ENCODE peak calls at places on chromosome 5, in four cellular contexts. C is stimulated activated CD4-positive, alpha-beta T cell treated with anti-CD3 and anti-CD28 coated beads, Interleukin-15, amount 100 ng/mL, for 1 hour; J is body of pancreas; X is adrenal gland. K is an unnamed sample.

GRCh38 chr5:8363133-8363532 is 494.2 kb downstream of the MTRR start:
- DNase-seq in C (no peak), J (no peak), X (no peak), K (no peak)

GRCh38 chr5:153756540-153756939 is 266.1 kb downstream of the GRIA1 start:
- DNase-seq in J (no peak), X (no peak), C (no peak), K (no peak)

GRCh38 chr5:118921946-118922345 is 66.4 kb downstream of the DTWD2 start:
- DNase-seq in X (no peak), C (no peak), J (no peak), K (no peak)

GRCh38 chr5:157476699-157477408 is 16.8 kb downstream of the NIPAL4 start:
- DNase-seq in X (peak), J (peak), C (no peak), K (no peak)

GRCh38 chr5:41057231-41057630 is 13.9 kb downstream of the MROH2B start:
- DNase-seq in X (no peak), C (no peak), J (no peak), K (no peak)

GRCh38 chr5:39186289-39186688 is 33.1 kb downstream of the FYB1 start:
- DNase-seq in C (no peak), J (no peak), X (no peak), K (no peak)

GRCh38 chr5:134543820-134544692 is 18.6 kb downstream of the JADE2 start:
- DNase-seq in J (no peak), C (no peak), X (no peak), K (no peak)

GRCh38 chr5:72251386-72251785 is 68.7 kb downstream of the MRPS27 start:
- DNase-seq in X (no peak), J (no peak), C (no peak), K (no peak)

GRCh38 chr5:1030801-1031271 is 22.2 kb downstream of the NKD2 start:
- DNase-seq in X (peak), J (peak), C (no peak), K (no peak)

GRCh38 chr5:77180167-77181081 is 30.1 kb upstream of the PDE8B start:
- DNase-seq in X (peak), J (peak), C (no peak), K (no peak)

GRCh38 chr5:112795944-112796678 is 58.4 kb downstream of the APC start:
- DNase-seq in J (no peak), C (no peak), X (no peak), K (no peak)

GRCh38 chr5:143217065-143217803 is 186.3 kb downstream of the NR3C1 start:
- DNase-seq in J (no peak), C (no peak), X (no peak), K (no peak)

GRCh38 chr5:29001666-29002065 is 1963.3 kb upstream of the CDH9 start:
- DNase-seq in J (no peak), C (no peak), X (no peak), K (no peak)

GRCh38 chr5:14165375-14166091 is 22.4 kb downstream of the TRIO start:
- DNase-seq in C (no peak), X (no peak), J (no peak), K (peak)

GRCh38 chr5:171201285-171201684 is 107.8 kb upstream of the TLX3 start:
- DNase-seq in J (no peak), X (no peak), C (no peak), K (no peak)

GRCh38 chr5:116084231-116084630 is 594 bp upstream of the COMMD10 start:
- DNase-seq in C (no peak), J (peak), X (peak), K (no peak)

GRCh38 chr5:61275841-61276240 is 56.2 kb upstream of the ZSWIM6 start:
- DNase-seq in J (no peak), C (no peak), X (peak), K (no peak)

GRCh38 chr5:139147743-139148079 is 50.5 kb downstream of the SIL1 start:
- DNase-seq in C (no peak), J (peak), X (peak), K (no peak)

GRCh38 chr5:135631356-135631755 is 52.6 kb upstream of the CXCL14 start:
- DNase-seq in J (no peak), C (no peak), X (no peak), K (no peak)

GRCh38 chr5:132267166-132267739 is 9.8 kb downstream of the PDLIM4 start:
- DNase-seq in J (no peak), C (no peak), X (no peak), K (no peak)

GRCh38 chr5:115948013-115948605 is 14.2 kb upstream of the LVRN start:
- DNase-seq in J (no peak), X (no peak), C (no peak), K (no peak)

GRCh38 chr5:164504141-164504772 is 998.8 kb downstream of the MAT2B start:
- DNase-seq in J (peak), C (no peak), X (peak), K (no peak)

GRCh38 chr5:32390819-32391591 is 53.5 kb downstream of the ZFR start:
- DNase-seq in C (no peak), J (no peak), X (no peak), K (no peak)

GRCh38 chr5:132877938-132878337 is 4.5 kb downstream of the LEAP2 start:
- DNase-seq in X (no peak), J (no peak), C (no peak), K (no peak)

GRCh38 chr5:159741829-159742228 is 174.5 kb upstream of the ADRA1B start:
- DNase-seq in J (no peak), X (no peak), C (no peak), K (no peak)

GRCh38 chr5:148776261-148776660 is 50.1 kb upstream of the ADRB2 start:
- DNase-seq in J (no peak), X (no peak), C (no peak), K (no peak)

GRCh38 chr5:83720805-83721431 is at the start of gene HAPLN1:
- DNase-seq in X (no peak), J (no peak), C (no peak), K (no peak)

GRCh38 chr5:72293495-72294055 is 26.5 kb downstream of the MRPS27 start:
- DNase-seq in C (no peak), J (no peak), X (no peak), K (no peak)

GRCh38 chr5:166803058-166803457 is 1488.4 kb upstream of the WWC1 start:
- DNase-seq in J (no peak), X (no peak), C (no peak), K (no peak)

GRCh38 chr5:2135833-2136232 is 253.1 kb upstream of the IRX4 start:
- DNase-seq in J (no peak), C (no peak), X (no peak), K (no peak)